ENCODE peak calls at places on chromosomes 1 and 21, in nine cellular contexts. H, P, G, U, T, S, Y, I and Q are unnamed samples.

GRCh38 chr1:29870621-29871020 is 634.3 kb downstream of the PTPRU start:
- DNase-seq in U (no peak), T (no peak), P (no peak), H (no peak), G (no peak), Y (no peak), S (no peak), I (no peak), Q (no peak)

GRCh38 chr1:164611754-164612642 is 53.0 kb downstream of the PBX1 start:
- DNase-seq in H (peak; percentile 68), U (no peak), S (peak; percentile 91), T (peak; percentile 82), Y (no peak), G (no peak), P (no peak), I (peak; percentile 29), Q (no peak)

GRCh38 chr1:248818505-248819374 is 7.0 kb downstream of the SH3BP5L start:
- DNase-seq in P (no peak), S (no peak), U (no peak), T (no peak), H (no peak), I (no peak), G (no peak), Y (peak; percentile 14), Q (no peak)

GRCh38 chr1:1306070-1306660 is 1.6 kb downstream of the ACAP3 start:
- DNase-seq in H (peak; percentile 25), U (no peak), T (no peak), G (no peak), S (no peak), Y (no peak), I (no peak), P (no peak), Q (no peak)

GRCh38 chr1:59199734-59200376 is 97.0 kb upstream of the FGGY start:
- DNase-seq in U (no peak), Y (no peak), G (no peak), P (no peak), T (no peak), S (no peak), H (no peak), I (no peak), Q (no peak)

GRCh38 chr1:209248649-209249279 is 334.8 kb upstream of the CAMK1G start:
- DNase-seq in Y (peak; percentile 39), P (no peak), U (no peak), T (peak; percentile 78), H (peak; percentile 68), I (peak; percentile 64), G (peak; percentile 67), S (peak; percentile 23), Q (no peak)

GRCh38 chr1:235455097-235455496 is 49.2 kb downstream of the B3GALNT2 start:
- DNase-seq in Y (no peak), U (no peak), I (no peak), S (no peak), T (no peak), P (no peak), H (no peak), G (no peak), Q (no peak)

GRCh38 chr21:41008351-41008750 is 159.6 kb upstream of the BACE2 start:
- DNase-seq in G (no peak), I (no peak), S (no peak), Y (no peak), U (no peak), H (no peak), T (no peak), P (no peak), Q (no peak)

GRCh38 chr1:228515200-228515834 is 28.1 kb downstream of the RNF187 start:
- DNase-seq in G (peak; percentile 39), Y (no peak), P (no peak), S (peak; percentile 10), I (peak; percentile 60), H (peak; percentile 70), U (no peak), T (peak; percentile 54), Q (peak; percentile 20)

GRCh38 chr1:81414417-81415087 is 386.2 kb upstream of the ADGRL2 start:
- DNase-seq in I (peak; percentile 11), U (peak; percentile 77), Y (peak; percentile 34), T (peak; percentile 21), G (peak; percentile 85), S (no peak), P (peak; percentile 73), H (peak; percentile 65), Q (no peak)

GRCh38 chr21:17513214-17514123 is 626 bp downstream of the CXADR start:
- DNase-seq in P (peak; percentile 55), H (peak; percentile 36), Y (no peak), G (peak; percentile 37), S (peak; percentile 50), U (peak; percentile 77), T (peak; percentile 22), I (no peak), Q (no peak)

GRCh38 chr1:177334276-177334675 is 163.5 kb downstream of the BRINP2 start:
- DNase-seq in U (no peak), G (no peak), I (peak; percentile 7), S (no peak), P (no peak), Y (no peak), H (no peak), T (no peak), Q (no peak)

GRCh38 chr1:172279951-172280350 is 140.5 kb upstream of the C1orf105 start:
- DNase-seq in S (peak; percentile 77), T (no peak), H (peak; percentile 36), Y (no peak), G (no peak), P (no peak), U (no peak), I (no peak), Q (no peak)

GRCh38 chr1:231684333-231685244 is 58.0 kb downstream of the DISC1 start:
- DNase-seq in Y (no peak), H (no peak), S (no peak), I (no peak), T (no peak), U (no peak), P (no peak), G (no peak), Q (no peak)

GRCh38 chr1:235883261-235883927 is 16.7 kb upstream of the LYST start:
- DNase-seq in I (no peak), U (peak; percentile 89), G (no peak), H (peak; percentile 93), T (peak; percentile 28), S (peak; percentile 97), Y (peak; percentile 83), P (peak; percentile 81), Q (no peak)

GRCh38 chr1:204746838-204747442 is 61.4 kb upstream of the LRRN2 start:
- DNase-seq in Y (no peak), P (no peak), I (peak; percentile 50), U (no peak), T (peak; percentile 68), G (peak; percentile 63), S (peak; percentile 15), H (peak; percentile 55), Q (peak; percentile 37)

GRCh38 chr1:110111081-110111480 is 1.2 kb upstream of the UBL4B start:
- DNase-seq in H (no peak), Y (no peak), S (no peak), G (no peak), I (no peak), T (no peak), U (no peak), P (no peak), Q (no peak)

GRCh38 chr1:208183977-208184901 is 59.9 kb downstream of the PLXNA2 start:
- DNase-seq in I (peak; percentile 92), P (peak; percentile 52), G (no peak), U (no peak), T (peak; percentile 99), H (peak; percentile 92), S (peak; percentile 78), Y (no peak), Q (no peak)

GRCh38 chr1:160834945-160835565 is 27.6 kb downstream of the CD244 start:
- DNase-seq in Y (no peak), S (peak; percentile 3), G (peak; percentile 58), I (peak; percentile 41), P (no peak), U (no peak), H (peak; percentile 54), T (peak; percentile 23), Q (peak; percentile 46)

GRCh38 chr1:232718928-232719927 is 86.0 kb upstream of the MAP10 start:
- DNase-seq in H (no peak), T (no peak), I (no peak), P (no peak), G (no peak), S (peak; percentile 62), Y (no peak), U (no peak), Q (no peak)

GRCh38 chr1:36653850-36654249 is 171.1 kb upstream of the CSF3R start:
- DNase-seq in G (no peak), U (no peak), Y (no peak), I (no peak), T (no peak), P (no peak), S (no peak), H (peak; percentile 77), Q (no peak)
- TF ChIP-seq CTCF in G (no peak), U (no peak), Y (no peak), I (no peak), T (no peak), P (no peak), S (no peak), H (no peak), Q (no peak)

DNA sequence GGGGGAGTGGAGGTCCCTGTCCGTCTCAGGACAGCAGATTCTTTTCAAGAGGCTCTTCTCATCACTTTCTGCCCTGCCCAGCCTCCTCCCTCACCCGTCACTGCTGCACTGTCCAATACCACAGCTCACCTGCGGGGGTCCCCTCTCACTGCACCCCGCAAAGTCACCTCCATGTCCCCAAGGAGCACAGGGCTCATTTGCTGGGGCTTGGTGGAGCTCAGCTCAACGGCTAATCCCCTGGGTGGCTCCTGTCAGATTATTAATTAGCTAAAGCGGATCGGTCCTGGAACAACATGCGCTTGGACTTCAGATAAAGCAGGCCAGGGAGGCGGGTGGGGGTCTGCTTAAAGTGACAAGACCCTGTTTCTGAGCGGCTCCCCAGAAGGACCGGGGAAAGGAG is 43.2 kb downstream of the CASZ1 start:
- DNase-seq in S (no peak), U (no peak), H (no peak), P (no peak), Y (no peak), T (no peak), I (no peak), G (no peak), Q (no peak)
- TF ChIP-seq CTCF in S (no peak), U (no peak), H (no peak), P (peak; percentile 7), Y (no peak), T (no peak), I (no peak), G (peak; percentile 32), Q (no peak)

DNA sequence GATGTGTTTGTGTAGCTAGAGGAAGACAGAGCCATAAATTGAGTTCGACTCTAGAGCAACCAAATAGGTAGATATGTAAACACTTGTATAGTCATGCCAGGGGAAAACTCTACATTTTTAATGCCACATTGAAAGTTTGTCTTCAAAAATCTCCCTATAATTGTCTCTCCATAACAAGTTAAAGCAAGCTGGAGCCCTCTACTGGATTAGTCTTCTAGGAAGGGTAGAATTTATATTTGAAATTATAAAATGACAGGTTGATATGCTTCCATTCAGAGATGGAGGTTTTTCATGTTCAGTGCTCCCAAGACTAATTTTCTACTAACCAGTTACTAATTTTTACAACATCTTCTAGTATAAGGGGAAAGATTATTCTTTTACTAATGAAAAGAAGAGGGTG is 13.1 kb upstream of the COL24A1 start:
- DNase-seq in S (no peak), H (peak; percentile 19), Y (no peak), P (no peak), U (no peak), I (no peak), G (no peak), T (no peak), Q (no peak)
- TF ChIP-seq CTCF in S (no peak), H (peak; percentile 11), Y (no peak), P (no peak), U (no peak), I (no peak), G (no peak), T (no peak), Q (no peak)

GRCh38 chr1:18549896-18550295 is 69.2 kb downstream of the KLHDC7A start:
- DNase-seq in P (no peak), S (no peak), G (no peak), Y (no peak), T (no peak), U (no peak), H (no peak), I (no peak), Q (no peak)
- TF ChIP-seq CTCF in P (no peak), S (no peak), G (no peak), Y (no peak), T (no peak), U (no peak), H (no peak), I (no peak), Q (no peak)